ENCODE peak calls at places on chromosomes 13 and 19, in seven cellular contexts. One of them, this sample, is unnamed.

GRCh38 chr19:39970424-39970673 is 616 bp upstream of the PSMC4 start:
- DNase-seq in HCT116: no peak
- DNase-seq in uterus: no peak
- DNase-seq in ascending aorta: no peak
- DNase-seq in A549: no peak
- DNase-seq in heart right ventricle: no peak
- DNase-seq in epithelial cell of esophagus: no peak
- DNase-seq in this sample: no peak

GRCh38 chr13:67099494-67099893 is 130.6 kb downstream of the PCDH9 start:
- DNase-seq in HCT116: no peak
- DNase-seq in uterus: no peak
- DNase-seq in ascending aorta: no peak
- DNase-seq in A549: no peak
- DNase-seq in heart right ventricle: no peak
- DNase-seq in epithelial cell of esophagus: no peak
- DNase-seq in this sample: no peak

GRCh38 chr13:26021956-26022355 is 29.9 kb downstream of the SHISA2 start:
- DNase-seq in HCT116: no peak
- DNase-seq in uterus: no peak
- DNase-seq in ascending aorta: no peak
- DNase-seq in A549: no peak
- DNase-seq in heart right ventricle: no peak
- DNase-seq in epithelial cell of esophagus: no peak
- DNase-seq in this sample: no peak

GRCh38 chr13:59533561-59534337 is 630.0 kb downstream of the DIAPH3 start:
- DNase-seq in HCT116: no peak
- DNase-seq in uterus: no peak
- DNase-seq in ascending aorta: no peak
- DNase-seq in A549: peak; percentile 7
- DNase-seq in heart right ventricle: no peak
- DNase-seq in epithelial cell of esophagus: peak; percentile 62
- DNase-seq in this sample: no peak

GRCh38 chr13:98972627-98973026 is 5.2 kb downstream of the DOCK9 start:
- DNase-seq in HCT116: peak; percentile 78
- DNase-seq in uterus: no peak
- DNase-seq in ascending aorta: no peak
- DNase-seq in A549: no peak
- DNase-seq in heart right ventricle: no peak
- DNase-seq in epithelial cell of esophagus: peak; percentile 57
- DNase-seq in this sample: no peak

GRCh38 chr13:78121459-78122348 is 203.1 kb upstream of the EDNRB start:
- DNase-seq in HCT116: peak; percentile 34
- DNase-seq in uterus: peak; percentile 44
- DNase-seq in ascending aorta: no peak
- DNase-seq in A549: peak; percentile 57
- DNase-seq in heart right ventricle: no peak
- DNase-seq in epithelial cell of esophagus: peak; percentile 69
- DNase-seq in this sample: peak; percentile 39

GRCh38 chr19:4636151-4636717 is 3.1 kb upstream of the TNFAIP8L1 start:
- DNase-seq in HCT116: no peak
- DNase-seq in uterus: no peak
- DNase-seq in ascending aorta: peak; percentile 80
- DNase-seq in A549: peak; percentile 34
- DNase-seq in heart right ventricle: peak; percentile 83
- DNase-seq in epithelial cell of esophagus: peak; percentile 38
- DNase-seq in this sample: no peak

GRCh38 chr19:41324231-41324702 is 14.3 kb downstream of the CCDC97 start:
- DNase-seq in HCT116: no peak
- DNase-seq in uterus: no peak
- DNase-seq in ascending aorta: no peak
- DNase-seq in A549: peak; percentile 41
- DNase-seq in heart right ventricle: no peak
- DNase-seq in epithelial cell of esophagus: no peak
- DNase-seq in this sample: no peak

GRCh38 chr13:107025991-107026390 is 458.1 kb upstream of the ARGLU1 start:
- DNase-seq in HCT116: no peak
- DNase-seq in uterus: peak; percentile 19
- DNase-seq in ascending aorta: peak; percentile 95
- DNase-seq in A549: no peak
- DNase-seq in heart right ventricle: peak; percentile 30
- DNase-seq in epithelial cell of esophagus: peak; percentile 76
- DNase-seq in this sample: no peak

GRCh38 chr13:30617315-30618185 is at the start of gene USPL1:
- DNase-seq in HCT116: peak; percentile 98
- DNase-seq in uterus: peak; percentile 97
- DNase-seq in ascending aorta: peak; percentile 98
- DNase-seq in A549: peak; percentile 99
- DNase-seq in heart right ventricle: peak; percentile 98
- DNase-seq in epithelial cell of esophagus: peak; percentile 100
- DNase-seq in this sample: peak; percentile 99

GRCh38 chr13:98199480-98199879 is 22.4 kb upstream of the RNF113B start:
- DNase-seq in HCT116: no peak
- DNase-seq in uterus: no peak
- DNase-seq in ascending aorta: no peak
- DNase-seq in A549: no peak
- DNase-seq in heart right ventricle: no peak
- DNase-seq in epithelial cell of esophagus: no peak
- DNase-seq in this sample: no peak

GRCh38 chr19:42662714-42663113 is 68.0 kb upstream of the CEACAM8 start:
- DNase-seq in HCT116: peak; percentile 1
- DNase-seq in uterus: no peak
- DNase-seq in ascending aorta: no peak
- DNase-seq in A549: no peak
- DNase-seq in heart right ventricle: no peak
- DNase-seq in epithelial cell of esophagus: no peak
- DNase-seq in this sample: no peak
- H3K4me3 ChIP-seq in HCT116: no peak overlapping the region
- H3K4me3 ChIP-seq in uterus: no peak overlapping the region
- H3K4me3 ChIP-seq in ascending aorta: no peak overlapping the region
- H3K4me3 ChIP-seq in A549: no peak overlapping the region
- H3K4me3 ChIP-seq in heart right ventricle: no peak overlapping the region
- H3K4me3 ChIP-seq in epithelial cell of esophagus: no peak overlapping the region
- H3K4me3 ChIP-seq in this sample: no peak overlapping the region

GRCh38 chr13:114032121-114032799 is 58.4 kb upstream of the C13orf46 start:
- DNase-seq in HCT116: no peak
- DNase-seq in uterus: peak; percentile 61
- DNase-seq in ascending aorta: no peak
- DNase-seq in A549: no peak
- DNase-seq in heart right ventricle: no peak
- DNase-seq in epithelial cell of esophagus: no peak
- DNase-seq in this sample: no peak

GRCh38 chr13:114035186-114035582 is 61.3 kb upstream of the C13orf46 start:
- DNase-seq in HCT116: no peak
- DNase-seq in uterus: no peak
- DNase-seq in ascending aorta: no peak
- DNase-seq in A549: no peak
- DNase-seq in heart right ventricle: no peak
- DNase-seq in epithelial cell of esophagus: no peak
- DNase-seq in this sample: no peak

GRCh38 chr13:114033541-114034315 is 59.9 kb upstream of the C13orf46 start:
- DNase-seq in HCT116: no peak
- DNase-seq in uterus: no peak
- DNase-seq in ascending aorta: no peak
- DNase-seq in A549: no peak
- DNase-seq in heart right ventricle: no peak
- DNase-seq in epithelial cell of esophagus: no peak
- DNase-seq in this sample: no peak

GRCh38 chr13:114035583-114036501 is 62.0 kb upstream of the C13orf46 start:
- DNase-seq in HCT116: no peak
- DNase-seq in uterus: peak; percentile 54
- DNase-seq in ascending aorta: no peak
- DNase-seq in A549: no peak
- DNase-seq in heart right ventricle: no peak
- DNase-seq in epithelial cell of esophagus: no peak
- DNase-seq in this sample: no peak

DNA sequence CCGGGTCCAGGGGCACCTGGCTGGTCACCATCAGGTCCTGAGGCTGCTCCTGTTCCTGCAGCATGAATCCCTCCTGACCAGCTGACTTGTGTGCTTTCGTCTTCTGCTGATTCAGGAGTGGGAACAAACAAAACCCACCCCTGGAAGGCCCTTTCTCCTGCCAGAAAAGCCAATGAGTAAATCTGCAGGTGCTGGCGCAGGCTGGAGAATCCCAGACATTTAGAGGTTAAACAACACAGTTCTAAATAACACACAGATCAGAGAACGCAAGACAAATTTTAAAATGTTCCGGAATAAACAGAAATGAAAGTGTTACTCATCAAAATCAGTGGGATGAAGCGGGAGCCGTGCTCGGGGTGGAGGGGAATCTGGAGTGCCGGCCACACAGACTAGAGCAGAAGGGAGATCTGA is 60.6 kb upstream of the C13orf46 start:
- DNase-seq in HCT116: no peak
- DNase-seq in uterus: no peak
- DNase-seq in ascending aorta: no peak
- DNase-seq in A549: no peak
- DNase-seq in heart right ventricle: no peak
- DNase-seq in epithelial cell of esophagus: no peak
- DNase-seq in this sample: no peak
- H3K4me3 ChIP-seq in HCT116: no peak overlapping the region
- H3K4me3 ChIP-seq in uterus: peak overlapping the region; percentile 1
- H3K4me3 ChIP-seq in ascending aorta: no peak overlapping the region
- H3K4me3 ChIP-seq in A549: no peak overlapping the region
- H3K4me3 ChIP-seq in heart right ventricle: no peak overlapping the region
- H3K4me3 ChIP-seq in epithelial cell of esophagus: no peak overlapping the region
- H3K4me3 ChIP-seq in this sample: no peak overlapping the region

GRCh38 chr19:1154731-1155351 is 19.2 kb downstream of the SBNO2 start:
- DNase-seq in HCT116: no peak
- DNase-seq in uterus: peak; percentile 90
- DNase-seq in ascending aorta: peak; percentile 95
- DNase-seq in A549: peak; percentile 84
- DNase-seq in heart right ventricle: peak; percentile 85
- DNase-seq in epithelial cell of esophagus: peak; percentile 93
- DNase-seq in this sample: no peak
- H3K4me3 ChIP-seq in HCT116: no peak overlapping the region
- H3K4me3 ChIP-seq in uterus: peak overlapping the region; percentile 1
- H3K4me3 ChIP-seq in ascending aorta: peak overlapping the region; percentile 34
- H3K4me3 ChIP-seq in A549: peak overlapping the region; percentile 23
- H3K4me3 ChIP-seq in heart right ventricle: peak overlapping the region; percentile 34
- H3K4me3 ChIP-seq in epithelial cell of esophagus: peak overlapping the region; percentile 25
- H3K4me3 ChIP-seq in this sample: no peak overlapping the region

DNA sequence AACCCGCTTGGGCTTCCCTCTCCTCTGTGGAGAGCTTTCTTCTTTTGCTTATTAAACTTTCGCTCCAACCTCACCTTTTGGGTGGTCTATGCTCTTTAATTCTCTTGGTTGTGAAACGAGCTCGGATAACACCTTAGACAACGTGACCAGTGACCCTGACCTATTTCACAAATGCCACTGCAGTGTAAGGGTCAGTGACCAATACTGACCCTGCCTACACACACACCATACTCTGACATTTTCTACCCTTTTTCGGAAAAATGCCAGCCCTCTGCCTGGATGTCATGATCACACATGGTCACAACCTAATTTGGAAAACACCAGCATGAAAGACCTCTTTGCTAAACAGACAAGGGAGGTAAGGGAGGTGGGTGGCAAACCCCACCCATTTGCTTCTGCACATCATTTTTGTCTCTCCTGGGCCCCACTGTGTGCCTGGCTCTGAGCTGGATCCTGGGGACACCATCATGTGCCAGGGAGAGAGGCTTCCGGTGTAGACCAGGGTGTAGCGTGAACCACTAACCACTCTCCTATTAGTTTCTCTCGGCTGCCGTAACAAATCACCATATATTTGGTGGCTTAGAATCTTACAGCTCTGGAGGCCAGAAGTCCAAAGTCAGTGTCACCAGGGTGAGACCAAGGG is 9.9 kb downstream of the ETFB start:
- DNase-seq in HCT116: no peak
- DNase-seq in uterus: no peak
- DNase-seq in ascending aorta: no peak
- DNase-seq in A549: no peak
- DNase-seq in heart right ventricle: no peak
- DNase-seq in epithelial cell of esophagus: no peak
- DNase-seq in this sample: no peak
- H3K4me3 ChIP-seq in HCT116: no peak overlapping the region
- H3K4me3 ChIP-seq in uterus: no peak overlapping the region
- H3K4me3 ChIP-seq in ascending aorta: no peak overlapping the region
- H3K4me3 ChIP-seq in A549: no peak overlapping the region
- H3K4me3 ChIP-seq in heart right ventricle: no peak overlapping the region
- H3K4me3 ChIP-seq in epithelial cell of esophagus: no peak overlapping the region
- H3K4me3 ChIP-seq in this sample: no peak overlapping the region

DNA sequence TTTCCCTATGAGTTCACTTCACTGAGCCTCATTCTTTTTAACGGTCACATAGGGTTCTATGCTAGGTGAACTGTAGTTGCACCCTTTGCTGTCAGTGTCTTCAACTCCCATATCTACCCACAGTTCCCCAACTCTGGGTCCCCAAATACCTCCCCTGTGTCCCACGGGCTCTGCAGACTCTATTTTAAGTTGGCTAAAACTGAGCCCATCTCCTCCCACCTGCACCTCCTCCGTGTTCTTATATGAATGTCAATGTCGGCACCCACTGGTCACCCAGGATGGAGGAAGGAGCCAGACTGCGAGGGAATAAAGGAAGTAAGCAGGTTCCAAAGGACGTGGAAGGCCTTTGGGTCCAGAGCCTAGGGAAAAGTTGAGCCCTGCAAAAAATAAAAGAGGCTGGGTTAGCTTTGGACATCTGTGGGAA is 804 bp upstream of the PIN1 start:
- DNase-seq in HCT116: no peak
- DNase-seq in uterus: no peak
- DNase-seq in ascending aorta: no peak
- DNase-seq in A549: no peak
- DNase-seq in heart right ventricle: no peak
- DNase-seq in epithelial cell of esophagus: no peak
- DNase-seq in this sample: no peak
- H3K4me3 ChIP-seq in HCT116: peak overlapping the region; percentile 96
- H3K4me3 ChIP-seq in uterus: peak overlapping the region; percentile 79
- H3K4me3 ChIP-seq in ascending aorta: peak overlapping the region; percentile 96
- H3K4me3 ChIP-seq in A549: peak overlapping the region; percentile 87
- H3K4me3 ChIP-seq in heart right ventricle: peak overlapping the region; percentile 99
- H3K4me3 ChIP-seq in epithelial cell of esophagus: peak overlapping the region; percentile 75
- H3K4me3 ChIP-seq in this sample: peak overlapping the region; percentile 69

This sample was measured in GM12864.